ENCODE peak calls at places on chromosomes 13 and 19, in six cellular contexts. E, X, I, F, P and Z are unnamed samples.

GRCh38 chr19:39148939-39149529 is 23.4 kb downstream of the PAK4 start:
- DNase-seq in I (no peak), F (no peak), P (no peak), X (no peak), E (no peak), Z (no peak)

GRCh38 chr13:46605824-46606554 is 53.0 kb downstream of the LRCH1 start:
- DNase-seq in F (no peak), P (no peak), E (no peak), X (peak), I (no peak), Z (no peak)

GRCh38 chr13:55999709-56000108 is 1141.0 kb upstream of the PRR20A start:
- DNase-seq in P (no peak), F (no peak), X (no peak), E (no peak), I (no peak), Z (no peak)

GRCh38 chr13:29816715-29817114 is 33.7 kb downstream of the UBL3 start:
- DNase-seq in I (no peak), P (no peak), E (no peak), X (no peak), F (no peak), Z (no peak)

GRCh38 chr19:6214881-6215541 is 64.8 kb downstream of the MLLT1 start:
- DNase-seq in X (no peak), F (no peak), I (no peak), E (peak), P (no peak), Z (no peak)

GRCh38 chr13:93298741-93299140 is 72.1 kb downstream of the GPC6 start:
- DNase-seq in F (no peak), P (no peak), X (no peak), E (no peak), I (peak), Z (peak)

GRCh38 chr13:110226051-110226562 is 80.8 kb downstream of the COL4A1 start:
- DNase-seq in X (no peak), F (no peak), P (no peak), I (no peak), E (no peak), Z (no peak)

GRCh38 chr13:33281951-33282595 is 3.5 kb downstream of the STARD13 start:
- DNase-seq in I (no peak), F (peak), E (no peak), P (peak), X (no peak), Z (peak)

GRCh38 chr19:1266818-1267440 is 2.2 kb upstream of the CIRBP start:
- DNase-seq in F (peak), I (no peak), X (peak), P (peak), E (peak), Z (no peak)

GRCh38 chr19:29006057-29006735 is 206.8 kb downstream of the UQCRFS1 start:
- DNase-seq in X (no peak), F (no peak), E (no peak), I (peak), P (no peak), Z (no peak)

GRCh38 chr13:20392530-20392929 is 133.1 kb downstream of the CRYL1 start:
- DNase-seq in I (no peak), E (no peak), X (no peak), F (no peak), P (no peak), Z (no peak)

GRCh38 chr19:2195914-2196313 is 32.2 kb downstream of the DOT1L start:
- DNase-seq in E (no peak), I (no peak), P (no peak), F (no peak), X (no peak), Z (no peak)

GRCh38 chr19:17680235-17680722 is 7.9 kb downstream of the UNC13A start:
- DNase-seq in P (peak), F (peak), I (peak), E (peak), X (peak), Z (peak)

GRCh38 chr13:43805071-43805468 is 18.3 kb upstream of the ENOX1 start:
- DNase-seq in I (no peak), P (peak), F (peak), E (peak), X (no peak), Z (peak)

GRCh38 chr19:39409886-39410619 is 2.4 kb upstream of the PLEKHG2 start:
- DNase-seq in P (peak), I (no peak), E (peak), F (peak), X (peak), Z (peak)

GRCh38 chr19:37007587-37008220 is 70.5 kb upstream of the ZNF420 start:
- DNase-seq in I (peak), X (no peak), E (no peak), F (peak), P (no peak), Z (peak)

GRCh38 chr13:95432141-95432540 is 120.4 kb upstream of the CLDN10 start:
- DNase-seq in F (no peak), I (no peak), E (no peak), P (no peak), X (no peak), Z (no peak)

GRCh38 chr13:95500136-95500718 is 52.3 kb upstream of the CLDN10 start:
- DNase-seq in I (no peak), F (no peak), X (no peak), E (no peak), P (peak), Z (no peak)

GRCh38 chr19:48818234-48818823 is 7.5 kb upstream of the BCAT2 start:
- DNase-seq in I (no peak), X (no peak), E (no peak), P (no peak), F (no peak), Z (no peak)

GRCh38 chr19:51460164-51460992 is 2.1 kb upstream of the SIGLEC8 start:
- DNase-seq in F (no peak), E (no peak), P (peak), I (no peak), X (peak), Z (no peak)

GRCh38 chr13:30423891-30424290 is 1.6 kb downstream of the UBE2L5 start:
- DNase-seq in F (no peak), P (no peak), E (no peak), I (no peak), X (no peak), Z (no peak)

GRCh38 chr13:109955598-109955997 is 169.2 kb upstream of the IRS2 start:
- DNase-seq in X (no peak), P (peak), E (no peak), I (no peak), F (no peak), Z (no peak)

GRCh38 chr13:114066956-114067355 is 65.5 kb downstream of the RASA3 start:
- DNase-seq in X (no peak), I (no peak), P (no peak), E (no peak), F (no peak), Z (no peak)

GRCh38 chr13:114067886-114068722 is 64.3 kb downstream of the RASA3 start:
- DNase-seq in X (no peak), F (no peak), I (no peak), E (peak), P (no peak), Z (no peak)

GRCh38 chr13:114068723-114069322 is 63.6 kb downstream of the RASA3 start:
- DNase-seq in F (no peak), E (peak), X (no peak), I (no peak), P (peak), Z (peak)

GRCh38 chr13:114065926-114066774 is 66.3 kb downstream of the RASA3 start:
- DNase-seq in X (no peak), F (no peak), P (no peak), I (no peak), E (no peak), Z (peak)

DNA sequence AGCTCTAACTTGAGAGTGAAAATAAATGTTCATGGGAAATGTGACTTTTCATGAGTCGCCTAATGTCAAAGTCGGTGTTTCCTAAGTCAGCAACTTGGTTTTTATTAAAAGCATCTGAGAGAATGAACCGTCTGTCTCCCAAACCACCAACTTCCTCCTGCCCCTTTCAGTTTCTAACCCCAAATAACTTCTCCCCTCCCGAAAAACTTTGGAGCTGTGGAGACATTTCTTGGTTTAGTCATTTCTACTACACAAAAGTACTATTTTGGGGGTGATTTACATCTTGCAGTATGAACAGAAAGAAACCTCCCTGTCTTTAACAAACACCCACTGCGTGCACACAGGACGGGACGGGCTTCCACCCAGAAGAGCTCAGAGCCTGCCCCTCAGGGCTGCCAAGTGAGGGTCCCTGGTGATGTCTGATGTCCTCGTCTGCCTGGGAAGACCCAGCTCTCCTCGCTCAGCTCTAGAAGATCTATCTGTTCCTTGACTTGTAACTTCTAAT is 65.0 kb downstream of the RASA3 start:
- DNase-seq in X (peak), I (no peak), F (peak), P (peak), E (no peak), Z (peak)
- H3K4me3 ChIP-seq in X (peak), I (no peak), F (no peak), P (peak), E (no peak), Z (no peak)

DNA sequence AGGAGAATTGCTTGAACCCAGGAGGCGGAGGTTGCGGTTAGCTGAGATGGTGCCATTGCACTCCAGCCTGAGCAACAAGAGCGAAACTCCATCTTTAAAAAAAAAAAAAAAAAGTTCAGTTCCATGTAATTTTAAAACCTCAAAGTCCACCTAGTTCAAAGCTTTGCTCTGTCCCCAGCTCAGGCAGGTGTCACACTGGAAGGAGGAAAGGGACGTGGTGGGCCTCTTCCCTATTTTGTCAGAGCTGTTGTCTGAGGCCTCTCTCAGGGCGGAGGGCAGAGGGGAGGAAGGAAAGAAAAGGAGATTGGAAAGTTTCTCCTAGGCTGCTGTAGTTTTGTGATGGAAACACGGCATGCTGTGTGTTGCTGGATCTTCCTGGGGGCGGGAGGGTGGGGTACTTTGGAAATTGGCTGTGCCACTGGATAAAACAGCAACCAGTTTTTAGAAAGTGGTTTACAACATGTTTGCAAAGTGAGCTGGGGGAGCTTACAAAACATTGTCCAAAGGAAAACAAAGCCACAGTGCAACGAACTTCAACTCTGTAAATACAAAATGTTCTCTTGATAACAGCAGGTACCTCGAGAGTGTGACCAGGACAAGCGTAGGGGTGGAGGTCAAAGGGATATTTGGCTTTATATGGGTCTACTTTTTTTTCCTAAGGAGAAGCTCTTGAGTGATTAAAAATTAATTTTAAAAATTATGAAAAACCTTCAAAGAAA is 2.3 kb downstream of the IGSF23 start:
- DNase-seq in E (no peak), I (no peak), X (no peak), F (no peak), P (no peak), Z (no peak)
- H3K4me3 ChIP-seq in E (no peak), I (no peak), X (no peak), F (no peak), P (no peak), Z (no peak)

DNA sequence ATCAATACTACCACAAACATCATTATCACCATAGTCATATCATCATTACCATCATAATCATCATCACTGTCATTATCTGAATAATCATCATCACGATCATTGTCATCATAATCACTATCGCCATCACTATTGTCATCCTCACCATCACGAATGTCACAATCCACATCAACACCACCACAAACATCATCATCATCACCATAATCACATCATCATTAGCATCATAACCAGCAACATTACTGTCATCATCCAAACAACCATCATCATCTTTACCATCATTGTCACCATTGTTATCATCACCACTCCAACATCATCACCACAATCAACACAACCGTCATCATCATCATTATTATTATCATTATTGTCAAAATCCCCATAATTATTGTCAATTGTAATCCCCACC is 61.2 kb downstream of the MBD3L1 start:
- DNase-seq in I (no peak), X (no peak), E (no peak), F (no peak), P (no peak), Z (no peak)
- H3K4me3 ChIP-seq in I (no peak), X (no peak), E (no peak), F (no peak), P (no peak), Z (no peak)

GRCh38 chr19:10872551-10873107 is 1.3 kb downstream of the CARM1 start:
- DNase-seq in F (no peak), I (no peak), P (peak), X (no peak), E (no peak), Z (no peak)

GRCh38 chr19:10870955-10871603 is at the start of gene CARM1:
- DNase-seq in F (peak), I (peak), E (peak), X (peak), P (peak), Z (peak)

GRCh38 chr19:10868872-10869547 is 2.3 kb upstream of the CARM1 start:
- DNase-seq in P (no peak), X (no peak), F (no peak), I (no peak), E (no peak), Z (no peak)

GRCh38 chr19:10871711-10872550 is 578 bp downstream of the CARM1 start:
- DNase-seq in P (peak), F (no peak), E (peak), X (peak), I (no peak), Z (no peak)

GRCh38 chr19:10870501-10870954 is 825 bp upstream of the CARM1 start:
- DNase-seq in I (no peak), F (no peak), P (no peak), X (no peak), E (no peak), Z (no peak)
- H3K4me3 ChIP-seq in I (peak), F (peak), P (peak), X (peak), E (peak), Z (peak)

DNA sequence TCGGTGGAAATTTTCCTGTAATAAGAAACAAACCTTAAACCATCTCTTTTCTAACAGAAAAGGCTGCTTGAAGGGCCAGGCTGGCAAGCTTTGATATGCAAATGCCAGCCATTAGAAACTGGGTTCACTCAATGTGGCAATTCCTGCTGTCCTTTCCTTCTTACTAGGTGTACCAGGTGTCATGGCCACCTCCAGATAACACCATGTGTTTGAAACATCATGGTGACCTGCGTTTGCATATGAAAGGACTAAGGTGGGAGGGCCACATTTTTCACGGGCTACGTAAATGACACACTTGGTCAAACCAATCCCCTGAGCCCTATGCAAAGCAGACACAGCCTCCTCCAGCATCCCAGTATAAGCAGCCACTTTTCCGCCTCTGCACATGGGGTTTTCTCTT is 789.1 kb upstream of the SLITRK5 start:
- DNase-seq in X (no peak), I (no peak), F (no peak), P (no peak), E (no peak), Z (no peak)
- H3K4me3 ChIP-seq in X (no peak), I (no peak), F (no peak), P (no peak), E (no peak), Z (no peak)

DNA sequence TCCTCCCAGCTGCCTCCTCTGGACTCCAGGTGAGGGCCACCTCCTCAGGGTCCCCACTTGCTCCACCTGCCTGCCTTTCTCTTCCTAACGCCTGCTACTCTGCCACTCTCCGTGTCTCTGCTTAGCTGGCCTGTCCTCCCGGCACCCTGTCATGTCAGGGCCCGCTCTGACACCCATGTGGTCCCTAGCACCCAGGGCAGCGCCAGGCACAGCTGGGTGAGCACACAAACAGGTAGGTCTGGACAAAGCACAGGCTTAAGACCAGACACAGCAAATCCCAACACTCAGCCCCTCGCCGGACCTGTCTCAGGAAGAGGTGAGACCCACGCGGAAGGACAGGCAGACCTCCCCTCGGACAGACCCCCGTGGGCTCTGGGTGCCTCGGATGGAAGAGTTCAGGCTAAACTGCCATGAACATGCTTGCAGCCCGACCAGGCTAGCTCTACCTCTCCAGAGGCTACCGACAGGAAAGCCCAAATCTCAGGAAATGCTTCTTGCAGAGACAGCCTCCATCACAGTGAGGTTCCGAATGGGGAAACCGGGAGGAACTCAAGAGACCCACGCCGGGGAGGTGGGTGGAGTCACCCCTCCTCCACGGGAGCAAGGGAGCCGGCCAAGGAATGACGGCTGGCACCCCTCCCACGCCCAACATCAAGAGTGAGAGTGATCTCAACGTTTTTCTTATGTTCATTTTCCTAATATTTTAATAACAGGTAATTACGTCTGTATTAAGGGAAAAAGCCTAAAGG is 12.5 kb downstream of the ZNF787 start:
- DNase-seq in P (peak), X (no peak), E (peak), I (no peak), F (no peak), Z (no peak)
- H3K4me3 ChIP-seq in P (peak), X (no peak), E (peak), I (no peak), F (no peak), Z (no peak)

DNA sequence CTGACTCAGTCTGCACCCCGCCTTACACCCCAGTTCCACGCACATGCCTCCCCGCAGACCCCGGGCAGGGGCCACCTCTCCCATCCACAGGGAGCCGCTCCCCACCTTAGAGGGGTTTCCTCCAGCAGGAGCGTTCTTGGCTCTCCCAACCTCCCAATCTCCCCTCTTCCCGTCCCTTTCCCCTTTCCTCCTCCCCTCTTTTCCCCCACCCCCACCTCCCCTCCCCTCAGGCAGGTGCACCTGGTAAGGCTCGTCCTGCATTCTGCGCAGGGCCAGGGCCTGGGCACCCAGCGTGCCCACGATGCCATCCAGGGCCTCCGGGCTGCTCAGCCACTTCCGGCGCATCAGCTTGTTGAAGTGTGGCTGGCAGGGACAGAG is 27.3 kb downstream of the EXOC3L2 start:
- DNase-seq in X (no peak), E (no peak), P (no peak), I (no peak), F (no peak), Z (no peak)
- H3K4me3 ChIP-seq in X (no peak), E (no peak), P (no peak), I (no peak), F (no peak), Z (no peak)